ENCODE peak calls at places on chromosomes 16 and 17, in four cellular contexts. I, M, P and W are unnamed samples.

GRCh38 chr16:12062343-12063003 is 85.9 kb downstream of the SNX29 start:
- DNase-seq in I (peak), M (peak), P (peak), W (no peak)

GRCh38 chr17:29091591-29092291 is 48.8 kb downstream of the PIPOX start:
- DNase-seq in I (no peak), M (no peak), P (no peak), W (no peak)

GRCh38 chr17:43427362-43428043 is 28.7 kb downstream of the ARL4D start:
- DNase-seq in I (no peak), M (no peak), P (no peak), W (no peak)

GRCh38 chr17:40602445-40603443 is 37.5 kb upstream of the CCR7 start:
- DNase-seq in I (no peak), M (no peak), P (peak), W (no peak)

GRCh38 chr17:35079547-35079946 is 16.0 kb upstream of the RFFL start:
- DNase-seq in I (no peak), M (no peak), P (no peak), W (no peak)

GRCh38 chr16:56950051-56950450 is 11.7 kb upstream of the CETP start:
- DNase-seq in I (no peak), M (no peak), P (no peak), W (no peak)

GRCh38 chr16:28105297-28105696 is 41.8 kb upstream of the GSG1L start:
- DNase-seq in I (no peak), M (no peak), P (no peak), W (no peak)

GRCh38 chr16:12081048-12081404 is 104.5 kb downstream of the SNX29 start:
- DNase-seq in I (no peak), M (no peak), P (no peak), W (no peak)

GRCh38 chr17:52673791-52674190 is 515.3 kb upstream of the CA10 start:
- DNase-seq in I (no peak), M (no peak), P (no peak), W (no peak)

GRCh38 chr17:71335212-71335611 is 785.6 kb upstream of the SOX9 start:
- DNase-seq in I (no peak), M (no peak), P (no peak), W (no peak)

GRCh38 chr17:1159781-1160180 is 20.0 kb downstream of the ABR start:
- DNase-seq in I (no peak), M (no peak), P (no peak), W (no peak)

GRCh38 chr17:77316191-77316641 is 175.4 kb downstream of the SEC14L1 start:
- DNase-seq in I (no peak), M (no peak), P (peak), W (no peak)

GRCh38 chr16:28100810-28101532 is 37.5 kb upstream of the GSG1L start:
- DNase-seq in I (no peak), M (no peak), P (no peak), W (no peak)

GRCh38 chr17:61837175-61838051 is 25.9 kb downstream of the BRIP1 start:
- DNase-seq in I (peak), M (peak), P (peak), W (peak)

GRCh38 chr16:2983706-2984136 is 3.5 kb upstream of the PKMYT1 start:
- DNase-seq in I (peak), M (peak), P (peak), W (peak)

GRCh38 chr17:58249270-58250133 is 11.1 kb downstream of the LPO start:
- DNase-seq in I (peak), M (no peak), P (peak), W (peak)

GRCh38 chr16:80993293-80993691 is 13.4 kb downstream of the CMC2 start:
- DNase-seq in I (peak), M (no peak), P (no peak), W (no peak)

GRCh38 chr17:1188812-1189211 is 9.0 kb upstream of the ABR start:
- DNase-seq in I (no peak), M (peak), P (peak), W (no peak)